ENCODE peak calls at places on chromosomes 2 and 18, in six cellular contexts. One of them, this sample, is unnamed.

GRCh38 chr2:8441986-8442385 is 239.9 kb upstream of the ID2 start:
- DNase-seq in MV-4-11: peak; percentile 63
- DNase-seq in T-helper 9 cell: no peak
- DNase-seq in fibroblast of the aortic adventitia: no peak
- DNase-seq in NCI-H2081: no peak
- DNase-seq in pons: peak; percentile 65
- DNase-seq in this sample: no peak

GRCh38 chr2:98454073-98454472 is 9.4 kb downstream of the INPP4A start:
- DNase-seq in MV-4-11: no peak
- DNase-seq in T-helper 9 cell: no peak
- DNase-seq in fibroblast of the aortic adventitia: no peak
- DNase-seq in NCI-H2081: no peak
- DNase-seq in pons: no peak
- DNase-seq in this sample: no peak

GRCh38 chr2:24304098-24304497 is 56.2 kb downstream of the ITSN2 start:
- DNase-seq in MV-4-11: peak; percentile 63
- DNase-seq in NCI-H2081: no peak
- DNase-seq in T-helper 9 cell: no peak
- DNase-seq in pons: peak; percentile 84
- DNase-seq in fibroblast of the aortic adventitia: peak; percentile 98
- DNase-seq in this sample: no peak

GRCh38 chr2:54560146-54560881 is 104.2 kb downstream of the SPTBN1 start:
- DNase-seq in T-helper 9 cell: peak; percentile 8
- DNase-seq in pons: no peak
- DNase-seq in fibroblast of the aortic adventitia: peak; percentile 77
- DNase-seq in NCI-H2081: peak; percentile 50
- DNase-seq in MV-4-11: peak; percentile 92
- DNase-seq in this sample: peak; percentile 51

GRCh38 chr2:1041012-1041805 is 90.6 kb downstream of the SNTG2 start:
- DNase-seq in T-helper 9 cell: no peak
- DNase-seq in NCI-H2081: peak; percentile 73
- DNase-seq in MV-4-11: no peak
- DNase-seq in pons: no peak
- DNase-seq in fibroblast of the aortic adventitia: no peak
- DNase-seq in this sample: no peak

GRCh38 chr2:200752332-200752731 is 59.4 kb upstream of the BZW1 start:
- DNase-seq in MV-4-11: no peak
- DNase-seq in fibroblast of the aortic adventitia: no peak
- DNase-seq in T-helper 9 cell: no peak
- DNase-seq in NCI-H2081: no peak
- DNase-seq in pons: no peak
- DNase-seq in this sample: no peak

GRCh38 chr18:42425025-42425424 is 470.0 kb downstream of the PIK3C3 start:
- DNase-seq in pons: no peak
- DNase-seq in MV-4-11: no peak
- DNase-seq in T-helper 9 cell: no peak
- DNase-seq in fibroblast of the aortic adventitia: no peak
- DNase-seq in NCI-H2081: no peak
- DNase-seq in this sample: no peak

GRCh38 chr2:230809015-230809414 is 55.7 kb upstream of the ITM2C start:
- DNase-seq in T-helper 9 cell: no peak
- DNase-seq in NCI-H2081: no peak
- DNase-seq in pons: no peak
- DNase-seq in fibroblast of the aortic adventitia: no peak
- DNase-seq in MV-4-11: no peak
- DNase-seq in this sample: no peak

GRCh38 chr18:41449612-41450011 is 505.4 kb upstream of the PIK3C3 start:
- DNase-seq in T-helper 9 cell: no peak
- DNase-seq in fibroblast of the aortic adventitia: no peak
- DNase-seq in pons: no peak
- DNase-seq in MV-4-11: no peak
- DNase-seq in NCI-H2081: no peak
- DNase-seq in this sample: no peak

GRCh38 chr2:203730076-203730729 is 23.8 kb downstream of the CD28 start:
- DNase-seq in T-helper 9 cell: no peak
- DNase-seq in MV-4-11: peak; percentile 62
- DNase-seq in NCI-H2081: no peak
- DNase-seq in pons: no peak
- DNase-seq in fibroblast of the aortic adventitia: peak; percentile 25
- DNase-seq in this sample: no peak

GRCh38 chr2:109284816-109285215 is 155.8 kb downstream of the SH3RF3 start:
- DNase-seq in T-helper 9 cell: no peak
- DNase-seq in fibroblast of the aortic adventitia: peak; percentile 61
- DNase-seq in NCI-H2081: peak; percentile 15
- DNase-seq in MV-4-11: peak; percentile 40
- DNase-seq in pons: no peak
- DNase-seq in this sample: no peak

GRCh38 chr2:64442277-64442676 is 11.7 kb upstream of the LGALSL start:
- DNase-seq in T-helper 9 cell: no peak
- DNase-seq in fibroblast of the aortic adventitia: no peak
- DNase-seq in NCI-H2081: no peak
- DNase-seq in pons: no peak
- DNase-seq in MV-4-11: no peak
- DNase-seq in this sample: no peak

GRCh38 chr2:50953021-50953420 is 78.9 kb downstream of the NRXN1 start:
- DNase-seq in fibroblast of the aortic adventitia: peak; percentile 95
- DNase-seq in pons: no peak
- DNase-seq in NCI-H2081: peak; percentile 34
- DNase-seq in T-helper 9 cell: no peak
- DNase-seq in MV-4-11: peak; percentile 19
- DNase-seq in this sample: no peak

GRCh38 chr2:95026471-95027368 is 1.2 kb downstream of the MAL start:
- DNase-seq in MV-4-11: no peak
- DNase-seq in NCI-H2081: no peak
- DNase-seq in fibroblast of the aortic adventitia: no peak
- DNase-seq in T-helper 9 cell: peak; percentile 10
- DNase-seq in pons: no peak
- DNase-seq in this sample: peak; percentile 29

GRCh38 chr2:160551259-160551658 is 57.7 kb upstream of the RBMS1 start:
- DNase-seq in MV-4-11: peak; percentile 43
- DNase-seq in NCI-H2081: no peak
- DNase-seq in pons: no peak
- DNase-seq in T-helper 9 cell: no peak
- DNase-seq in fibroblast of the aortic adventitia: no peak
- DNase-seq in this sample: no peak

GRCh38 chr2:238720232-238720672 is 127.6 kb upstream of the TWIST2 start:
- DNase-seq in T-helper 9 cell: peak; percentile 14
- DNase-seq in fibroblast of the aortic adventitia: peak; percentile 47
- DNase-seq in MV-4-11: peak; percentile 41
- DNase-seq in pons: no peak
- DNase-seq in NCI-H2081: peak; percentile 30
- DNase-seq in this sample: peak; percentile 23

GRCh38 chr2:230930928-230931555 is 6.0 kb upstream of the GPR55 start:
- DNase-seq in pons: no peak
- DNase-seq in fibroblast of the aortic adventitia: no peak
- DNase-seq in MV-4-11: no peak
- DNase-seq in NCI-H2081: no peak
- DNase-seq in T-helper 9 cell: no peak
- DNase-seq in this sample: no peak

GRCh38 chr2:1503471-1504310 is 90.4 kb downstream of the TPO start:
- DNase-seq in pons: no peak
- DNase-seq in fibroblast of the aortic adventitia: no peak
- DNase-seq in NCI-H2081: no peak
- DNase-seq in T-helper 9 cell: no peak
- DNase-seq in MV-4-11: no peak
- DNase-seq in this sample: no peak

GRCh38 chr2:62774555-62775366 is 69.2 kb downstream of the EHBP1 start:
- DNase-seq in MV-4-11: peak; percentile 14
- DNase-seq in NCI-H2081: peak; percentile 15
- DNase-seq in T-helper 9 cell: no peak
- DNase-seq in fibroblast of the aortic adventitia: peak; percentile 76
- DNase-seq in pons: peak; percentile 56
- DNase-seq in this sample: no peak

GRCh38 chr18:25074925-25075693 is 276.9 kb downstream of the ZNF521 start:
- DNase-seq in T-helper 9 cell: no peak
- DNase-seq in MV-4-11: no peak
- DNase-seq in NCI-H2081: no peak
- DNase-seq in fibroblast of the aortic adventitia: no peak
- DNase-seq in pons: peak; percentile 64
- DNase-seq in this sample: no peak

GRCh38 chr2:217158906-217159305 is 299.0 kb upstream of the TNP1 start:
- DNase-seq in pons: no peak
- DNase-seq in T-helper 9 cell: no peak
- DNase-seq in NCI-H2081: no peak
- DNase-seq in MV-4-11: no peak
- DNase-seq in fibroblast of the aortic adventitia: no peak
- DNase-seq in this sample: no peak

GRCh38 chr2:10434885-10435419 is 13.2 kb downstream of the ODC1 start:
- DNase-seq in T-helper 9 cell: peak; percentile 69
- DNase-seq in NCI-H2081: peak; percentile 76
- DNase-seq in MV-4-11: peak; percentile 60
- DNase-seq in fibroblast of the aortic adventitia: peak; percentile 57
- DNase-seq in pons: peak; percentile 39
- DNase-seq in this sample: peak; percentile 70

GRCh38 chr2:135256531-135257258 is 204.6 kb downstream of the RAB3GAP1 start:
- DNase-seq in MV-4-11: no peak
- DNase-seq in pons: no peak
- DNase-seq in fibroblast of the aortic adventitia: peak; percentile 59
- DNase-seq in T-helper 9 cell: no peak
- DNase-seq in NCI-H2081: no peak
- DNase-seq in this sample: no peak

GRCh38 chr18:24180048-24180447 is 41.2 kb downstream of the CABYR start:
- DNase-seq in NCI-H2081: no peak
- DNase-seq in pons: peak; percentile 78
- DNase-seq in MV-4-11: no peak
- DNase-seq in T-helper 9 cell: no peak
- DNase-seq in fibroblast of the aortic adventitia: no peak
- DNase-seq in this sample: no peak

GRCh38 chr2:191150121-191150450 is 708 bp downstream of the STAT4 start:
- DNase-seq in T-helper 9 cell: no peak
- DNase-seq in pons: no peak
- DNase-seq in fibroblast of the aortic adventitia: no peak
- DNase-seq in NCI-H2081: no peak
- DNase-seq in MV-4-11: no peak
- DNase-seq in this sample: no peak

GRCh38 chr2:152054593-152054992 is 44.3 kb downstream of the CACNB4 start:
- DNase-seq in fibroblast of the aortic adventitia: peak; percentile 92
- DNase-seq in pons: no peak
- DNase-seq in T-helper 9 cell: no peak
- DNase-seq in MV-4-11: peak; percentile 83
- DNase-seq in NCI-H2081: no peak
- DNase-seq in this sample: no peak

GRCh38 chr2:37589298-37589697 is 82.1 kb downstream of the CDC42EP3 start:
- DNase-seq in NCI-H2081: no peak
- DNase-seq in T-helper 9 cell: no peak
- DNase-seq in pons: no peak
- DNase-seq in fibroblast of the aortic adventitia: no peak
- DNase-seq in MV-4-11: no peak
- DNase-seq in this sample: no peak

GRCh38 chr2:58906151-58906645 is 665.1 kb upstream of the FANCL start:
- DNase-seq in T-helper 9 cell: no peak
- DNase-seq in pons: no peak
- DNase-seq in NCI-H2081: peak; percentile 97
- DNase-seq in MV-4-11: no peak
- DNase-seq in fibroblast of the aortic adventitia: no peak
- DNase-seq in this sample: no peak

GRCh38 chr2:171163261-171163660 is 2.6 kb upstream of the TLK1 start:
- DNase-seq in T-helper 9 cell: no peak
- DNase-seq in fibroblast of the aortic adventitia: no peak
- DNase-seq in pons: no peak
- DNase-seq in NCI-H2081: no peak
- DNase-seq in MV-4-11: no peak
- DNase-seq in this sample: no peak